ENCODE peak calls at places on chromosomes 11 and 22, in five cellular contexts. P, C, E, U and W are unnamed samples.

GRCh38 chr22:45579306-45579705 is 76.6 kb downstream of the FBLN1 start:
- DNase-seq in P (no peak), C (no peak), U (no peak), E (no peak), W (no peak)

GRCh38 chr11:111448420-111448819 is 63.8 kb downstream of the BTG4 start:
- DNase-seq in U (no peak), C (no peak), P (no peak), E (peak), W (no peak)

GRCh38 chr11:2517016-2517385 is 72.2 kb downstream of the KCNQ1 start:
- DNase-seq in P (no peak), U (no peak), E (no peak), C (no peak), W (no peak)

GRCh38 chr11:73414977-73415492 is 38.8 kb downstream of the RELT start:
- DNase-seq in E (no peak), C (peak), P (no peak), U (peak), W (peak)

GRCh38 chr11:10878408-10879214 is 20.8 kb upstream of the ZBED5 start:
- DNase-seq in P (peak), E (peak), U (no peak), C (no peak), W (no peak)

GRCh38 chr22:27381960-27382742 is 419.4 kb downstream of the MN1 start:
- DNase-seq in P (no peak), U (no peak), C (no peak), E (peak), W (no peak)

GRCh38 chr22:22670076-22670795 is 25.8 kb downstream of the GGTLC2 start:
- DNase-seq in C (no peak), E (no peak), U (no peak), P (no peak), W (no peak)

GRCh38 chr11:71340076-71340606 is 87.8 kb upstream of the SHANK2 start:
- DNase-seq in E (no peak), P (no peak), C (no peak), U (no peak), W (no peak)

GRCh38 chr11:17604913-17605230 is 57.8 kb downstream of the OTOG start:
- DNase-seq in C (no peak), E (peak), U (no peak), P (no peak), W (no peak)

GRCh38 chr11:66233301-66233700 is 35.1 kb upstream of the RAB1B start:
- DNase-seq in U (no peak), E (no peak), C (no peak), P (no peak), W (no peak)

GRCh38 chr11:7657306-7658025 is 15.8 kb downstream of the CYB5R2 start:
- DNase-seq in E (peak), P (no peak), U (peak), C (no peak), W (no peak)

DNA sequence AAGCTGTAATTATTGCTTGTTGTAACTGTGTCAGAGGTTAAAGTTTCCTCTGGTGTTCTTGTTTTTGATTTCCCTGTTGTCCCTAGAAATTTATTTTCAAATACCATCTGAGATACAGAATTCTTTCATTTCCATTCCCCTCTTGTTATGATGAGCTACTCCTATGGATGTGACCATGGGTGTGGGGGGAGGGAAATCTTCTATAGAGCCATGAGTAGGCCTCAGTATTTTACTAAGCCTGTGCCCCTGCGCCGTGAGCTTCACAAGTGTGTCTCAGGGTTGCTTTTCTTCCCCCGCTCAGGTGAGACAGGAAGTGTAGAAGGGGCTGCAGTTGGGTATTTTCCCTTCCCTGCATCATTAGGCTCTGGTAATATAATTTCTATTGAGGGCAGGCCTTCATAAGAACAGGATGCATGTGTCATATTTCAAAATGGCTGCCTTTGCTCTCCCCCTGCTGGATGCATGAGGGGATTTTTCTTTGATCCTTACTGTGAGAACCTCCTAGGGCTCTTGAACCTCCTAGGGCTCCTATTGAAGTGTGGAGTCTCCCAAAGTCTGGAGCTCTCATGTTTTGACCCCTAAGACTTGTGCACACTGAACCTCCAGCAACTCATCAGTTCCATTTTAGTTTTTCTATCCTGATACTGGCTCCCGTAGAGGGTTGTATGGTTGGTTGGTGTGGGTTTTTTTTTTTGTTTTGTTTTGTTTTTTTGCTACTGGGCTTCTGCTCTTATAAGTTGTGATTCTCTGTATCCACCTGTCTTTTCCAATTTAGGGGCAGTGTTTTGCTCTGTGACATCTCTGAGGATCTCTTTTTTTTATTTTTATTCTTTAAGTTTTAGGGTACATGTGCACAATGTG is 658.2 kb downstream of the NTM start:
- DNase-seq in U (no peak), E (peak), P (peak), C (no peak), W (no peak)
- TF ChIP-seq CTCF in U (peak), E (peak), P (peak), C (peak), W (peak)

DNA sequence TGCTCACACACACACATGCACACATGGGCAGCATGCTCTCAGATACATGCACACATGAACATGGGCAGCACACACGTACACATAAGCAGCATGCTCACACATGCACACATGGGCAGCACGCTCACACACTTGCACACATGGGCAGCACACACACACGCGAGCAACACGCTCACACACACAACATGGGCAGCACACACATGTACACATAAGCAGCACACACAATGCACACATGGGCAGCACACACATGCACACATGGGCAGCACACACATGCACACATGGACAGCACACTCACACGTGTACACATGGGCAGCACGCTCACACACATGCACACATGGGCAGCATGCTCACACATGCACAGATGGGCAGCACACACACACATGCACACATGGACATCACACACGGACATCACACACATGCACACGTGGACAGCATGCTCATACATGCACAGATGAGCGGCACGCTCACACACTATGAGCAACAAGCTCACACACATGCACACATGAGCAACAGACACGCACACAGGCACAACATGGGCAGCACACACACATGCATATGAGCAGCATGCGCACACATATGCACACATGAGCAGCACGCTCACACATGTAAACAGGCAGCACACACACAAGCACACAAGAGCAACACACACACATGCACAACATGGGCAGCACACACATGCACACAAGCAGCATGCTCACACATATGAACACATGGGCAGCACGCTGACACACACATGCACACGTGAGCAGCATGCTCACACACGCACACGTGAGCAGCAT is 43.0 kb downstream of the RTN4R start:
- DNase-seq in E (no peak), P (no peak), U (no peak), C (no peak), W (no peak)
- TF ChIP-seq CTCF in E (no peak), P (no peak), U (no peak), C (no peak), W (no peak)

GRCh38 chr11:6568191-6568918 is 35.1 kb downstream of the RRP8 start:
- DNase-seq in U (no peak), P (peak), E (peak), C (no peak), W (no peak)
- TF ChIP-seq CTCF in U (no peak), P (no peak), E (peak), C (peak), W (no peak)

DNA sequence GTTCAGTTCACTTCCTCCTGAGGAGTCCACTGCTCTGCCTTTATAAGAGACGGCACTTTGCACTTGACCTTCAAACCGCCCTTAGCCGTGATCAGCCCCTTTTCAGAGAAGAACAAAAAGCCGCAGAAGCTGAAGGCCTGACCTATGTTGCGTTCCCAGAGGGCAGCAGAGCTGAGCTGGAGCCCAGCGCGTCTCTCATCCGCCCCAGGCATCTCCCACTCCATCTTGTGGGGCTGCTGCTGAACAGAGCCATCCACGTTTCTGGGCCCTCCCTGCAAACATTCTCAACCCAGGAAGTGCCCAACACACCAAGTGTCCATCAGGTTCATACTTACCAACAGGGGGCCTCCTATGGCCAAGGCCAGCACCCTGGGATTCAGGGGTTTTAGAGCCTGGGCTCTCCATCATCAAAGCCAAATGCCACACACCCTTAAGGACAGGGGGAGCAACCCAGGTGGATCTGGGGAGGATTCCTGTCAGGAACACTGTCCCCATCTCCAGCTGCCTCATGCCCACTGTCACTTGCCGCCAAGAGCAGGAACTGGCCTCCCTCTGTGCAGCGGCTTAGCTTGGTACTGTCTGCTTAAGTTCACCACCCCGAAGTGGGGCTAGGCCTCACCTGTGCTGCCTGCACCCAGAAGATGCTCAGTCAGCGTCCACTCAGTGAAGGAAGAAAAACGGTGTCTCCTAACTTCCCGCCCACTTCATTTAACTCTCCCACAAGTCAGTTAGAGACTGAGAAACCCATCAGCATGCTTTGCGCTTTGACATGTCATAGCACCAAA is 16.0 kb upstream of the EFCAB6 start:
- DNase-seq in P (no peak), C (no peak), U (no peak), E (peak), W (no peak)
- TF ChIP-seq CTCF in P (no peak), C (peak), U (no peak), E (peak), W (no peak)